ENCODE peak calls at places on chromosomes 12 and 14, in six cellular contexts. Q is adrenal gland, C is epithelial cell of esophagus, X is HFFc6, W is OCI-LY7, F is activated B cell treated with CpG ODN at 0.5 μM for 24 hours. R is an unnamed sample.

GRCh38 chr14:35361141-35361480 is 43.4 kb downstream of the NFKBIA start:
- DNase-seq in F (no peak), X (no peak), C (no peak), W (no peak), Q (no peak), R (no peak)

GRCh38 chr12:39145175-39145999 is 240.0 kb upstream of the CPNE8 start:
- DNase-seq in C (peak; percentile 61), F (no peak), Q (peak; percentile 62), W (no peak), X (no peak), R (no peak)

GRCh38 chr12:38424436-38424835 is 107.9 kb downstream of the ALG10B start:
- DNase-seq in Q (no peak), F (no peak), X (no peak), W (no peak), C (peak; percentile 68), R (no peak)

GRCh38 chr12:93186131-93186530 is 191.6 kb upstream of the NUDT4 start:
- DNase-seq in F (no peak), Q (no peak), X (no peak), W (no peak), C (no peak), R (no peak)

GRCh38 chr12:103249614-103250013 is 246.2 kb downstream of the C12orf42 start:
- DNase-seq in F (no peak), Q (no peak), W (no peak), C (peak; percentile 82), X (no peak), R (no peak)

GRCh38 chr14:68487805-68488590 is 304.9 kb downstream of the ZFP36L1 start:
- DNase-seq in X (peak; percentile 76), Q (no peak), W (no peak), C (peak; percentile 73), F (no peak), R (no peak)

GRCh38 chr12:51090705-51091229 is 7.4 kb upstream of the CSRNP2 start:
- DNase-seq in Q (no peak), W (no peak), C (no peak), X (no peak), F (no peak), R (no peak)

GRCh38 chr12:31517994-31518393 is 72.9 kb downstream of the DENND5B start:
- DNase-seq in C (no peak), X (no peak), F (no peak), Q (no peak), W (no peak), R (no peak)

GRCh38 chr14:73759183-73759713 is 45.1 kb upstream of the PNMA1 start:
- DNase-seq in F (peak; percentile 61), W (peak; percentile 66), C (peak; percentile 52), Q (peak; percentile 58), X (no peak), R (peak; percentile 44)

GRCh38 chr12:38279756-38280155 is 36.8 kb upstream of the ALG10B start:
- DNase-seq in F (no peak), C (peak; percentile 65), W (no peak), X (no peak), Q (no peak), R (no peak)

GRCh38 chr12:69097619-69098368 is 141.6 kb upstream of the CPSF6 start:
- DNase-seq in F (no peak), C (peak; percentile 41), X (peak; percentile 8), Q (no peak), W (no peak), R (no peak)

GRCh38 chr12:52573306-52573705 is 337 bp downstream of the KRT74 start:
- DNase-seq in F (no peak), X (no peak), W (no peak), C (no peak), Q (no peak), R (no peak)

GRCh38 chr12:59834659-59835474 is 239.0 kb downstream of the SLC16A7 start:
- DNase-seq in W (peak; percentile 38), Q (no peak), X (peak; percentile 44), F (no peak), C (peak; percentile 45), R (no peak)
- TF ChIP-seq CTCF in W (peak; percentile 92), Q (peak; percentile 68), X (peak; percentile 91), F (peak; percentile 72), C (peak; percentile 34), R (peak; percentile 69)

GRCh38 chr14:61459229-61459628 is 137.8 kb downstream of the PRKCH start:
- DNase-seq in X (no peak), W (no peak), C (no peak), Q (no peak), F (no peak), R (no peak)

GRCh38 chr14:61454545-61454944 is 133.2 kb downstream of the PRKCH start:
- DNase-seq in X (no peak), F (no peak), Q (no peak), W (no peak), C (no peak), R (no peak)

GRCh38 chr14:61455351-61455750 is 134.0 kb downstream of the PRKCH start:
- DNase-seq in Q (no peak), F (no peak), W (no peak), C (no peak), X (no peak), R (no peak)

GRCh38 chr14:61458766-61459165 is 137.4 kb downstream of the PRKCH start:
- DNase-seq in Q (no peak), C (no peak), W (no peak), X (no peak), F (no peak), R (no peak)

GRCh38 chr14:61456720-61457119 is 135.3 kb downstream of the PRKCH start:
- DNase-seq in F (peak; percentile 55), W (peak; percentile 89), X (peak; percentile 48), C (peak; percentile 78), Q (peak; percentile 89), R (peak; percentile 82)
- TF ChIP-seq CTCF in F (no peak), W (peak; percentile 96), X (peak; percentile 98), C (peak; percentile 90), Q (peak; percentile 92), R (peak; percentile 90)

DNA sequence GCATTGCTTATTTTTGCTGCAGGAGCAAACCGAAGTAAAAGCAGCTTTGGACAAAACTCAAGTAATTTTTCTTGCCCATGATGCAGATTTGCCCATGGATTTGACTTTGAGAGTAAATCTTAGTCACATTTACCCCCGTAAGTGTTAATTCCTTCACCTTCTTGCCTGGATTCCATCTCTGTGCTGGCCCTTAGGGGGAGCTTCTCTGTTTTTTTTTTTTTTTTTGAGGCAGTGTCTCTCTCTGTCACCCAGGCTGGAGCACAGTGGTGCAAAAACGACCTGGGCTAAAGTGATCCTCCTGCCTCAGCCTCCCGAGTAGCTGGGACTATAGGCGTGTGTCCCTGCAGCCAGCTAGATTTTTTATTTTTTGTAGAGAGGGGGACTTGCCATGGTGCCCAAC is 210.2 kb downstream of the FUT8 start:
- DNase-seq in W (no peak), Q (no peak), X (no peak), F (no peak), C (no peak), R (no peak)
- TF ChIP-seq CTCF in W (no peak), Q (no peak), X (no peak), F (no peak), C (no peak), R (no peak)

DNA sequence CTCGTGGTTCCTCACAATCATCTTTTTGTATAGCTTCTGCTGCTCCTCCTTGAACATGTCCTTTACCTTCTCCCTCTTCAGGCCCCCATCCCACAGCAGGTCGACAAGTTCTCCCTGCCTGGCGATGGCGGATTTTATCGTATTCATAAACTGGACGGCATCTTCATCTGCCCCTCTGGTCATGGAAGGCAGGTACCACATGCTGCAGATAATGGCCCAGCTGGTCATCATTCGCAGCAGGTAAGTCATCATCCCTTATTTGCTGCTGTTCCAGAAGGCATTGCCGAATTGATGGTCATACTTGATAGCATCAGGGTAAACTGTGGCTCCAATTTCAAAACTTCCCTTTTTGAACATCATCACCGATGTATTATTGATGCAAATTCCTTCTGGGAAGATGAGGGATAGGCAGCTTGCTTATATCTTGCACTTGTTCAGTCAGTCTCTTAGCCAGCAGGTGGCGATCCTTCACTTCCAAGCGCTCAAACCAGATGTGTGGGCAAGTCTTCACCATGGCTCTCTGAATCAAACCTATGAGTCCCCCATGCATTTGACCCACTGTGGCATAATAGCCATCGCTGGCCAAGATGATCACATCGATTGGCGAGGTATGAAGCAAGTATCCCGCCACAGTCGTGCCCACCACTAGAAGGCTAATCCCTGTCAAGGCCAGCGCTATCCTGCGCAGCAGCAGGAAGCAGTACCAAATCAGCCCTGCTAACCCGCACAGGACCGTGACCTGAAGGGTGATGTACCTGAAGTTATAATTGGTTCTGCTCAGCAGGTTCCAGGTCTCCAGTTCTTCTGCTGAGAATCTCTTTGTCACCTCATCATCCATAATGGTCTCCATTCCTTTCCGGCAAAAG is 381.5 kb upstream of the STXBP6 start:
- DNase-seq in F (no peak), C (peak; percentile 11), X (no peak), W (peak; percentile 5), Q (peak; percentile 50), R (no peak)
- TF ChIP-seq CTCF in F (no peak), C (no peak), X (peak; percentile 35), W (peak; percentile 47), Q (peak; percentile 50), R (no peak)

GRCh38 chr14:96178674-96179321 is 25.8 kb upstream of the BDKRB2 start:
- DNase-seq in F (no peak), Q (no peak), C (no peak), X (no peak), W (no peak), R (no peak)
- TF ChIP-seq CTCF in F (no peak), Q (no peak), C (no peak), X (peak; percentile 43), W (no peak), R (no peak)

DNA sequence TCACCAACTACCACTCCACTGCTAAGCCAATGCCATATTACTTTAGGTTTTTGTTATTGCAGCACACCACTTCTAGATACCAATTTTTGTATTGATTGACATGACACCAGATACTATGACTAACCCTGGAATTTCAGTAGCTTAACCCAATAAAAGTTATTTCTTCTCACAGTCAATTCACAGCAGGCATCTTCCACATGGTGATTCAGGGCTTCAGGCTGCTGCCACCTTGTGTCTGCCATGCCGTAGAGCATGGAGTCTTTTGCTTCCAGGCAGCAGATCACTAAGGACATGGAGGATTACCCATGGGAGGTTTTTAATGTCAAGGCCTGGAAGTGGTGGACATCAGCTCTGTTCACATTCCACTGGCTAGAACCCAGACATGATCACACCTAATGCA is 56.4 kb upstream of the LTA4H start:
- DNase-seq in X (peak; percentile 8), C (peak; percentile 64), Q (no peak), W (peak; percentile 10), F (no peak), R (no peak)
- TF ChIP-seq CTCF in X (peak; percentile 44), C (peak; percentile 43), Q (no peak), W (peak; percentile 50), F (no peak), R (no peak)

R was measured in CD4-positive, alpha-beta T cell.